ENCODE peak calls at places on chromosomes 16 and 17, in six cellular contexts. C is SK-N-DZ; H is stimulated activated CD4-positive, alpha-beta T cell treated with anti-CD3 and anti-CD28 coated beads, Interleukin-4, amount 100 ng/mL, for 48 hours; W is NCI-H1694; V is COR-L47; P is EL. F is an unnamed sample.

GRCh38 chr17:7392696-7393612 is 1.4 kb downstream of the PLSCR3 start:
- DNase-seq in V (no peak), P (no peak), C (no peak), W (no peak), H (no peak), F (no peak)

GRCh38 chr17:32142857-32143524 is 689 bp downstream of the RHOT1 start:
- DNase-seq in V (peak), W (no peak), C (peak), P (peak), H (no peak), F (peak)

GRCh38 chr16:27209591-27209990 is 6.3 kb downstream of the KDM8 start:
- DNase-seq in V (no peak), P (no peak), H (no peak), C (no peak), W (no peak), F (no peak)

GRCh38 chr17:58343131-58343530 is 8.9 kb downstream of the SUPT4H1 start:
- DNase-seq in W (no peak), H (no peak), V (no peak), P (no peak), C (no peak), F (no peak)

GRCh38 chr16:19769239-19769638 is 51.2 kb downstream of the IQCK start:
- DNase-seq in P (no peak), V (no peak), H (no peak), C (no peak), W (no peak), F (no peak)

GRCh38 chr16:52825882-52826281 is 226.8 kb downstream of the CHD9NB start:
- DNase-seq in H (no peak), C (peak), P (no peak), V (no peak), W (peak), F (no peak)

GRCh38 chr17:78780852-78781338 is 1.2 kb downstream of the CYTH1 start:
- DNase-seq in C (no peak), W (no peak), P (no peak), V (no peak), H (no peak), F (no peak)

GRCh38 chr16:3880623-3881498 is at the start of gene CREBBP:
- DNase-seq in C (peak), W (peak), V (peak), P (peak), H (peak), F (peak)

GRCh38 chr17:30554839-30555751 is 77.9 kb downstream of the GOSR1 start:
- DNase-seq in V (no peak), H (no peak), P (peak), C (peak), W (no peak), F (peak)

GRCh38 chr16:89315791-89316581 is 98.5 kb downstream of the ZNF778 start:
- DNase-seq in H (peak), W (no peak), V (peak), P (peak), C (no peak), F (no peak)

GRCh38 chr17:41678411-41678906 is 10.2 kb upstream of the EIF1 start:
- DNase-seq in C (no peak), P (peak), V (no peak), W (no peak), H (no peak), F (no peak)

GRCh38 chr16:66043326-66043725 is 323.2 kb upstream of the CDH5 start:
- DNase-seq in H (no peak), P (no peak), C (no peak), W (no peak), V (no peak), F (no peak)

GRCh38 chr16:3065069-3065741 is at the start of gene IL32:
- DNase-seq in V (no peak), C (no peak), P (peak), H (peak), W (no peak), F (no peak)